ENCODE peak calls at places on chromosomes 4 and X, in nine cellular contexts. C is lower leg skin; B is activated naive CD4-positive, alpha-beta T cell; O is NCI-H460; K is A172; V is stimulated activated CD4-positive, alpha-beta T cell treated with anti-CD3 and anti-CD28 coated beads, TNF-alpha, amount 100 ng/mL, for 4 hours; R is progenitor cell of endocrine pancreas; D is H9; Z is T-helper 9 cell. P is an unnamed sample.

GRCh38 chrX:40012800-40013682 is 84.7 kb downstream of the BCOR start:
- DNase-seq in C (peak), B (peak), O (peak), K (no peak), V (no peak), R (no peak), D (peak), Z (no peak), P (peak)

GRCh38 chr4:20126906-20127305 is 124.8 kb upstream of the SLIT2 start:
- DNase-seq in C (no peak), B (no peak), O (no peak), K (no peak), V (no peak), R (no peak), D (no peak), Z (no peak), P (no peak)

GRCh38 chr4:15149842-15150592 is 147.7 kb downstream of the CPEB2 start:
- DNase-seq in C (peak), B (no peak), O (peak), K (peak), V (no peak), R (peak), D (peak), Z (no peak), P (no peak)

GRCh38 chr4:177638871-177639270 is 196.6 kb upstream of the AGA start:
- DNase-seq in C (no peak), B (no peak), O (no peak), K (no peak), V (no peak), R (no peak), D (peak), Z (no peak), P (no peak)

GRCh38 chrX:132227383-132228112 is 8.3 kb upstream of the RAP2C start:
- DNase-seq in C (no peak), B (no peak), O (no peak), K (no peak), V (no peak), R (no peak), D (no peak), Z (no peak), P (no peak)

GRCh38 chr4:183987987-183988392 is 82.9 kb downstream of the STOX2 start:
- DNase-seq in C (no peak), B (no peak), O (peak), K (peak), V (no peak), R (no peak), D (peak), Z (no peak), P (no peak)

GRCh38 chr4:2849267-2850140 is 5.9 kb downstream of the ADD1 start:
- DNase-seq in C (peak), B (no peak), O (no peak), K (no peak), V (no peak), R (no peak), D (no peak), Z (no peak), P (no peak)

GRCh38 chr4:52028970-52029369 is 8.8 kb upstream of the LRRC66 start:
- DNase-seq in C (no peak), B (no peak), O (no peak), K (peak), V (no peak), R (no peak), D (no peak), Z (no peak), P (no peak)

GRCh38 chr4:5888706-5889696 is 3.9 kb downstream of the CRMP1 start:
- DNase-seq in C (peak), B (no peak), O (no peak), K (no peak), V (no peak), R (no peak), D (no peak), Z (no peak), P (no peak)

GRCh38 chr4:8311096-8312068 is 41.8 kb downstream of the HTRA3 start:
- DNase-seq in C (peak), B (no peak), O (no peak), K (no peak), V (no peak), R (no peak), D (no peak), Z (no peak), P (no peak)

GRCh38 chr4:140103676-140104075 is 50.3 kb downstream of the MAML3 start:
- DNase-seq in C (no peak), B (no peak), O (peak), K (peak), V (no peak), R (no peak), D (no peak), Z (no peak), P (peak)

GRCh38 chr4:156558365-156559025 is 413.1 kb downstream of the PDGFC start:
- DNase-seq in C (no peak), B (no peak), O (no peak), K (peak), V (no peak), R (no peak), D (no peak), Z (no peak), P (no peak)

GRCh38 chrX:44474410-44474809 is 68.2 kb downstream of the FUNDC1 start:
- DNase-seq in C (no peak), B (no peak), O (no peak), K (no peak), V (no peak), R (no peak), D (no peak), Z (no peak), P (no peak)

GRCh38 chrX:19017271-19017670 is 33.4 kb upstream of the PHKA2 start:
- DNase-seq in C (no peak), B (no peak), O (peak), K (peak), V (no peak), R (no peak), D (peak), Z (no peak), P (no peak)

GRCh38 chrX:2507904-2508630 is 7.3 kb upstream of the DHRSX start:
- DNase-seq in C (peak), B (no peak), O (no peak), K (no peak), V (no peak), R (no peak), D (no peak), Z (no peak), P (no peak)

GRCh38 chr4:128556756-128557155 is 252.7 kb upstream of the JADE1 start:
- DNase-seq in C (no peak), B (no peak), O (no peak), K (no peak), V (no peak), R (no peak), D (no peak), Z (no peak), P (no peak)

GRCh38 chrX:2684256-2684655 is 6.8 kb upstream of the CD99 start:
- DNase-seq in C (no peak), B (no peak), O (no peak), K (no peak), V (no peak), R (no peak), D (no peak), Z (no peak), P (no peak)

GRCh38 chrX:30781711-30782444 is 107.2 kb downstream of the TAB3 start:
- DNase-seq in C (no peak), B (no peak), O (no peak), K (peak), V (no peak), R (no peak), D (no peak), Z (no peak), P (no peak)

GRCh38 chr4:169663894-169664293 is 43.5 kb downstream of the CLCN3 start:
- DNase-seq in C (no peak), B (no peak), O (peak), K (peak), V (no peak), R (no peak), D (no peak), Z (no peak), P (no peak)

GRCh38 chr4:77310931-77311330 is 153.9 kb downstream of the CCNG2 start:
- DNase-seq in C (no peak), B (no peak), O (no peak), K (no peak), V (no peak), R (no peak), D (no peak), Z (no peak), P (no peak)

GRCh38 chrX:40111868-40112267 is 14.1 kb upstream of the BCOR start:
- DNase-seq in C (no peak), B (no peak), O (no peak), K (no peak), V (no peak), R (no peak), D (no peak), Z (no peak), P (no peak)

GRCh38 chrX:154797006-154797405 is 8.3 kb downstream of the MPP1 start:
- DNase-seq in C (no peak), B (no peak), O (no peak), K (peak), V (no peak), R (no peak), D (no peak), Z (no peak), P (no peak)

GRCh38 chr4:1501754-1502500 is 95.7 kb upstream of the NKX1-1 start:
- DNase-seq in C (peak), B (no peak), O (no peak), K (no peak), V (no peak), R (no peak), D (peak), Z (no peak), P (no peak)

GRCh38 chr4:130233377-130234047 is 1137.6 kb downstream of the C4orf33 start:
- DNase-seq in C (no peak), B (no peak), O (no peak), K (peak), V (no peak), R (no peak), D (no peak), Z (no peak), P (no peak)

GRCh38 chrX:13026877-13027652 is 17.4 kb downstream of the FAM9C start:
- DNase-seq in C (no peak), B (no peak), O (no peak), K (no peak), V (no peak), R (no peak), D (no peak), Z (no peak), P (no peak)

GRCh38 chr4:7475207-7475606 is 40.5 kb upstream of the PSAPL1 start:
- DNase-seq in C (no peak), B (no peak), O (no peak), K (no peak), V (no peak), R (no peak), D (no peak), Z (no peak), P (no peak)

GRCh38 chrX:136529795-136530194 is 2.2 kb upstream of the VGLL1 start:
- DNase-seq in C (no peak), B (no peak), O (no peak), K (no peak), V (no peak), R (no peak), D (no peak), Z (no peak), P (no peak)

GRCh38 chrX:47644557-47645091 is 5.7 kb downstream of the ELK1 start:
- DNase-seq in C (no peak), B (no peak), O (peak), K (no peak), V (no peak), R (no peak), D (peak), Z (no peak), P (no peak)

GRCh38 chrX:33324099-33324498 is 112.8 kb upstream of the DMD start:
- DNase-seq in C (no peak), B (no peak), O (no peak), K (no peak), V (no peak), R (no peak), D (no peak), Z (no peak), P (no peak)

P was measured in stimulated activated effector memory CD8-positive, alpha-beta T cell treated with anti-CD3 and anti-CD28 coated beads, Interleukin-12 subunit alpha, Interleukin-12 subunit beta, amount 100 ng/mL, for 72 hours.